ENCODE peak calls at places on chromosomes 11 and 22, in ten cellular contexts. A, K, S, I, P, H, X, E, Q and Z are unnamed samples.

GRCh38 chr11:66546368-66546965 is at the start of gene ACTN3:
- DNase-seq in S (peak), A (no peak), P (peak), E (peak), X (peak), I (no peak), Q (no peak), H (no peak), K (no peak), Z (no peak)

GRCh38 chr22:23124611-23125511 is 16.9 kb downstream of the RSPH14 start:
- DNase-seq in E (no peak), A (no peak), K (no peak), Q (no peak), S (no peak), X (no peak), P (no peak), H (no peak), I (no peak), Z (no peak)

GRCh38 chr11:134800826-134801225 is 388.8 kb upstream of the B3GAT1 start:
- DNase-seq in E (no peak), P (no peak), A (no peak), X (no peak), I (no peak), H (no peak), Q (no peak), S (no peak), K (no peak), Z (no peak)

GRCh38 chr11:92886243-92886905 is 83.1 kb upstream of the MTNR1B start:
- DNase-seq in E (peak), S (peak), K (peak), I (no peak), P (peak), H (no peak), X (peak), Q (no peak), A (peak), Z (no peak)

GRCh38 chr22:50483977-50484853 is 2.4 kb upstream of the MIOX start:
- DNase-seq in H (no peak), A (no peak), S (no peak), I (no peak), X (no peak), Q (no peak), K (no peak), E (no peak), P (no peak), Z (no peak)

GRCh38 chr11:10982695-10983492 is 125.0 kb upstream of the ZBED5 start:
- DNase-seq in E (no peak), Q (no peak), I (no peak), A (no peak), X (no peak), H (no peak), P (no peak), K (no peak), S (no peak), Z (no peak)

GRCh38 chr11:36478700-36479329 is 31.3 kb downstream of the TRAF6 start:
- DNase-seq in K (peak), A (no peak), H (no peak), X (peak), P (no peak), Q (no peak), S (peak), E (peak), I (no peak), Z (no peak)

GRCh38 chr22:27100789-27101188 is 443.4 kb downstream of the MIAT start:
- DNase-seq in P (peak), E (peak), H (no peak), I (no peak), K (no peak), A (no peak), X (peak), Q (no peak), S (peak), Z (no peak)

GRCh38 chr11:131666617-131667016 is 296.2 kb downstream of the NTM start:
- DNase-seq in A (no peak), H (no peak), I (no peak), X (no peak), K (no peak), S (no peak), E (no peak), Q (no peak), P (no peak), Z (no peak)

GRCh38 chr11:2300936-2301630 is 635 bp downstream of the C11orf21 start:
- DNase-seq in X (no peak), A (no peak), P (peak), Q (peak), H (peak), I (no peak), K (no peak), S (no peak), E (no peak), Z (no peak)

GRCh38 chr11:11025087-11025486 is 167.2 kb upstream of the ZBED5 start:
- DNase-seq in K (no peak), H (no peak), E (no peak), A (no peak), X (no peak), I (no peak), Q (no peak), P (no peak), S (peak), Z (no peak)

GRCh38 chr11:77203901-77204755 is 76.1 kb downstream of the MYO7A start:
- DNase-seq in E (no peak), H (peak), P (no peak), I (no peak), K (no peak), S (no peak), X (no peak), Q (no peak), A (no peak), Z (no peak)

GRCh38 chr11:129766858-129767604 is 48.6 kb upstream of the TMEM45B start:
- DNase-seq in E (peak), K (peak), I (no peak), X (peak), S (peak), H (no peak), Q (peak), A (no peak), P (peak), Z (no peak)

GRCh38 chr11:63599211-63600122 is 14.8 kb downstream of the PLAAT3 start:
- DNase-seq in P (no peak), Q (no peak), K (no peak), H (no peak), I (no peak), A (no peak), X (no peak), S (peak), E (peak), Z (no peak)

GRCh38 chr22:45742866-45743450 is 71.3 kb downstream of the ATXN10 start:
- DNase-seq in H (no peak), P (no peak), X (no peak), I (no peak), Q (no peak), K (no peak), E (peak), A (no peak), S (peak), Z (no peak)

GRCh38 chr22:31295831-31296230 is 3.5 kb upstream of the PIK3IP1 start:
- DNase-seq in Q (no peak), I (no peak), K (no peak), E (peak), X (no peak), S (peak), H (no peak), P (no peak), A (no peak), Z (no peak)

GRCh38 chr11:107493117-107493516 is 35.5 kb upstream of the CWF19L2 start:
- DNase-seq in Q (no peak), A (no peak), H (no peak), S (peak), P (no peak), I (no peak), K (no peak), E (no peak), X (no peak), Z (no peak)

GRCh38 chr22:39380331-39380730 is 19.2 kb upstream of the TAB1 start:
- DNase-seq in S (no peak), X (no peak), K (no peak), I (no peak), Q (no peak), H (no peak), A (no peak), P (no peak), E (no peak), Z (no peak)

GRCh38 chr11:762421-763072 is 14.7 kb downstream of the GATD1 start:
- DNase-seq in P (no peak), H (no peak), E (peak), Q (no peak), A (peak), X (peak), K (no peak), S (peak), I (no peak), Z (no peak)

GRCh38 chr22:50469377-50470305 is 5.2 kb downstream of the SBF1 start:
- DNase-seq in E (peak), S (peak), A (no peak), I (peak), X (peak), P (no peak), K (no peak), Q (peak), H (no peak), Z (no peak)

GRCh38 chr11:69945157-69945556 is 125.9 kb upstream of the FGF3 start:
- DNase-seq in K (no peak), A (no peak), S (no peak), Q (no peak), E (no peak), I (no peak), X (no peak), H (no peak), P (no peak), Z (no peak)

GRCh38 chr22:44151661-44152060 is 29.1 kb upstream of the PARVG start:
- DNase-seq in K (no peak), E (peak), P (no peak), S (peak), Q (no peak), X (no peak), I (no peak), H (no peak), A (no peak), Z (no peak)